ENCODE peak calls at places on chromosome 6, in ten cellular contexts. G, Z, I, B, E, O, Q, M, N and C are unnamed samples.

GRCh38 chr6:148423601-148424270 is 81.1 kb downstream of the SASH1 start:
- DNase-seq in E (no peak), Q (no peak), B (no peak), I (no peak), N (no peak), G (no peak), Z (no peak), O (no peak), M (no peak), C (no peak)

GRCh38 chr6:22333802-22334201 is 37.0 kb upstream of the PRL start:
- DNase-seq in N (no peak), B (no peak), O (no peak), I (no peak), E (peak), Z (no peak), G (no peak), M (no peak), Q (no peak), C (no peak)

GRCh38 chr6:73528897-73529296 is 8.1 kb upstream of the EEF1A1 start:
- DNase-seq in M (no peak), N (no peak), O (no peak), Q (no peak), G (no peak), I (no peak), B (no peak), Z (no peak), E (no peak), C (no peak)

GRCh38 chr6:112199001-112199403 is 55.4 kb downstream of the LAMA4 start:
- DNase-seq in O (peak), Q (no peak), M (no peak), I (no peak), B (no peak), G (no peak), Z (no peak), N (no peak), E (no peak), C (no peak)

GRCh38 chr6:52389626-52390360 is 27.8 kb downstream of the PAQR8 start:
- DNase-seq in I (no peak), G (no peak), M (peak), Q (peak), O (peak), N (peak), Z (peak), B (peak), E (peak), C (no peak)

GRCh38 chr6:134193536-134194521 is 124.1 kb downstream of the SGK1 start:
- DNase-seq in B (no peak), M (no peak), I (no peak), E (no peak), G (no peak), N (no peak), Z (no peak), O (no peak), Q (no peak), C (no peak)

GRCh38 chr6:3214898-3215297 is 12.6 kb downstream of the TUBB2B start:
- DNase-seq in I (no peak), B (no peak), M (peak), Q (peak), N (no peak), O (no peak), G (no peak), Z (no peak), E (no peak), C (no peak)

GRCh38 chr6:112203577-112204349 is 50.6 kb downstream of the LAMA4 start:
- DNase-seq in Z (no peak), Q (peak), M (peak), I (peak), E (peak), O (no peak), B (no peak), N (peak), G (no peak), C (no peak)

GRCh38 chr6:2739335-2739734 is 11.4 kb downstream of the MYLK4 start:
- DNase-seq in O (no peak), N (no peak), Q (no peak), B (no peak), I (no peak), E (peak), G (no peak), M (peak), Z (no peak), C (no peak)

GRCh38 chr6:141354191-141354950 is 778.4 kb upstream of the GJE1 start:
- DNase-seq in M (no peak), N (no peak), I (no peak), E (no peak), Z (no peak), G (no peak), O (no peak), B (no peak), Q (peak), C (no peak)

GRCh38 chr6:80607814-80608391 is 501.4 kb downstream of the BCKDHB start:
- DNase-seq in E (peak), N (no peak), Z (no peak), M (peak), Q (peak), O (no peak), G (peak), B (no peak), I (no peak), C (no peak)

GRCh38 chr6:37696841-37697735 is 595 bp downstream of the MDGA1 start:
- DNase-seq in E (peak), G (no peak), Q (peak), I (peak), Z (no peak), M (no peak), O (peak), B (no peak), N (peak), C (no peak)

GRCh38 chr6:39920147-39920546 is 14.1 kb downstream of the MOCS1 start:
- DNase-seq in Z (no peak), E (no peak), M (no peak), N (no peak), Q (no peak), O (no peak), I (no peak), B (no peak), G (no peak), C (no peak)

GRCh38 chr6:91664327-91664959 is 1077.6 kb upstream of the MAP3K7 start:
- DNase-seq in E (no peak), Z (no peak), G (no peak), M (no peak), O (no peak), N (no peak), I (no peak), Q (no peak), B (no peak), C (no peak)

GRCh38 chr6:34680802-34681515 is 15.6 kb downstream of the ILRUN start:
- DNase-seq in M (no peak), G (no peak), O (no peak), Z (no peak), N (no peak), Q (peak), I (no peak), E (peak), B (no peak), C (no peak)

GRCh38 chr6:128239898-128240509 is 280.4 kb downstream of the PTPRK start:
- DNase-seq in M (no peak), Q (no peak), I (no peak), Z (no peak), G (no peak), B (no peak), E (no peak), O (no peak), N (no peak), C (no peak)

GRCh38 chr6:128246472-128246871 is 273.9 kb downstream of the PTPRK start:
- DNase-seq in M (no peak), Q (no peak), Z (no peak), N (no peak), E (no peak), O (no peak), G (no peak), I (no peak), B (no peak), C (no peak)

GRCh38 chr6:128241221-128241620 is 279.2 kb downstream of the PTPRK start:
- DNase-seq in E (no peak), O (no peak), M (no peak), N (no peak), G (no peak), I (no peak), Q (no peak), B (no peak), Z (no peak), C (no peak)

GRCh38 chr6:128244751-128245405 is 275.5 kb downstream of the PTPRK start:
- DNase-seq in O (no peak), I (no peak), N (no peak), E (peak), G (no peak), M (peak), B (no peak), Q (peak), Z (no peak), C (no peak)

GRCh38 chr6:128242765-128243403 is 277.5 kb downstream of the PTPRK start:
- DNase-seq in O (no peak), M (peak), E (peak), Z (no peak), N (no peak), G (peak), B (no peak), I (no peak), Q (peak), C (no peak)
- TF ChIP-seq CTCF in O (no peak), M (no peak), E (no peak), Z (no peak), N (no peak), G (no peak), B (no peak), I (no peak), Q (no peak), C (no peak)

GRCh38 chr6:26454641-26455040 is 3.1 kb upstream of the BTN2A1 start:
- DNase-seq in Z (no peak), M (no peak), N (no peak), E (peak), B (no peak), Q (peak), G (no peak), I (no peak), O (no peak), C (no peak)

GRCh38 chr6:26455357-26455970 is 2.3 kb upstream of the BTN2A1 start:
- DNase-seq in B (no peak), N (no peak), E (no peak), G (no peak), O (no peak), Q (no peak), I (no peak), Z (no peak), M (no peak), C (no peak)

GRCh38 chr6:26457796-26458688 is at the start of gene BTN2A1:
- DNase-seq in Z (peak), I (peak), Q (peak), N (peak), M (peak), E (peak), B (peak), O (peak), G (peak), C (peak)

GRCh38 chr6:26459023-26459810 is 1.5 kb downstream of the BTN2A1 start:
- DNase-seq in Z (no peak), I (no peak), E (no peak), Q (peak), B (no peak), N (no peak), G (no peak), O (no peak), M (no peak), C (no peak)

GRCh38 chr6:26457407-26457795 is 354 bp upstream of the BTN2A1 start:
- DNase-seq in N (no peak), O (peak), E (no peak), B (no peak), G (no peak), Q (no peak), I (peak), M (no peak), Z (peak), C (no peak)
- TF ChIP-seq CTCF in N (no peak), O (no peak), E (no peak), B (no peak), G (no peak), Q (no peak), I (no peak), M (no peak), Z (no peak), C (no peak)

GRCh38 chr6:47690209-47690608 is 8.2 kb upstream of the ADGRF4 start:
- DNase-seq in M (no peak), G (no peak), Q (no peak), B (no peak), O (no peak), I (no peak), E (no peak), N (no peak), Z (no peak), C (no peak)
- TF ChIP-seq CTCF in M (no peak), G (no peak), Q (no peak), B (no peak), O (no peak), I (peak), E (no peak), N (peak), Z (no peak), C (no peak)

GRCh38 chr6:36539814-36540568 is 7.3 kb downstream of the STK38 start:
- DNase-seq in G (no peak), I (no peak), B (no peak), E (no peak), O (no peak), N (no peak), Q (no peak), M (no peak), Z (no peak), C (no peak)
- TF ChIP-seq CTCF in G (no peak), I (no peak), B (no peak), E (no peak), O (no peak), N (no peak), Q (peak), M (no peak), Z (no peak), C (no peak)

GRCh38 chr6:113995632-113996031 is 24.7 kb upstream of the HDAC2 start:
- DNase-seq in I (peak), O (peak), B (peak), Q (peak), N (peak), M (peak), E (peak), G (peak), Z (peak), C (no peak)
- TF ChIP-seq CTCF in I (no peak), O (peak), B (no peak), Q (no peak), N (no peak), M (no peak), E (no peak), G (no peak), Z (no peak), C (no peak)

DNA sequence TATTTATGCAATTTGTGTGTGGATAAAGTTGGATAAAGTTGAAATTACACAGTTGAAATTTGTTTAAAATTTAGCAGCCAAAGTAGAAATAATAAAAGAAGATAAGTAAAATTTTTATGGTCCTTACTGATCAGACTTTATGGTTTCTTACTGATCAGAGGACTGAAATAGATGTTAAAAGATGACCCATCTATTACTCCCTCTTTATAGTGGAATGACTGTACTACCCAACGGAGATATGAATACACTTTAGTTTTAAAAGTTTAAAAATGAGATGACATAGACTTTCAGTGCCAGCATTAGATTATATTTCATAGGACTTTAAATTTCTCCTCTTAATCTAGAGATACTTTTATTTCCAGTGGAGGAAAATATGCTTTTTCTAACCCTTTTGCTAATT is 98.9 kb upstream of the ADGRF4 start:
- DNase-seq in Q (no peak), G (no peak), N (no peak), O (no peak), Z (no peak), B (no peak), I (no peak), M (no peak), E (no peak), C (no peak)
- TF ChIP-seq CTCF in Q (no peak), G (no peak), N (no peak), O (no peak), Z (no peak), B (no peak), I (no peak), M (no peak), E (no peak), C (no peak)

DNA sequence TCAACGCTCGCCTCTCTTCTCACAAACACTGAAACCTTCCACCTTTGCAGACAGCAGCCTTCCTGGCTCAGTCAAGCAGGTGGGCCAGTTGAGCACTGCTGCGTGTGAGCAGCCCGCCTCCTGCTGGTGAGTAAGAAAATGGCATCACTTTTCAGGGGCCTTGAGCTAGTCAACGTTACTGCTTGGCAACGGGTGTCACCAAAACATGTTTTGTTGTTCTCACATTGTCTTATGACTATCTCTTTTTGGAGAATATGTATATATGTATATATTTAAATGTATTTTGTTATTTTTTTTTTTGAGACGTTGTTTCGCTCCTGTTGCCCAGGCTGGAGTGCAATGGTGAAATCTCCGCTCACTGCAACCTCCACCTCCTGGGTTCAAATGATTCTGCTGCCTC is 97.0 kb upstream of the AGPAT4 start:
- DNase-seq in Q (peak), B (no peak), E (peak), Z (peak), G (peak), N (peak), M (peak), I (peak), O (peak), C (peak)
- TF ChIP-seq CTCF in Q (peak), B (peak), E (peak), Z (peak), G (peak), N (peak), M (peak), I (peak), O (peak), C (peak)